ENCODE peak calls at places on chromosomes 4 and X, in five cellular contexts. C, Q, V, Z and M are unnamed samples.

GRCh38 chrX:123846598-123847038 is 13.2 kb upstream of the XIAP start:
- DNase-seq in C (no peak), Q (no peak), V (peak), Z (no peak), M (no peak)

GRCh38 chr4:87219648-87220093 is 747 bp downstream of the KLHL8 start:
- DNase-seq in C (peak), Q (peak), V (peak), Z (peak), M (peak)

GRCh38 chrX:56793533-56794320 is 64.7 kb downstream of the NBDY start:
- DNase-seq in C (no peak), Q (peak), V (no peak), Z (no peak), M (no peak)

GRCh38 chr4:35562831-35563230 is 681.5 kb downstream of the ARAP2 start:
- DNase-seq in C (no peak), Q (no peak), V (no peak), Z (no peak), M (no peak)

GRCh38 chrX:9339603-9340569 is 125.0 kb upstream of the TBL1X start:
- DNase-seq in C (no peak), Q (no peak), V (no peak), Z (peak), M (no peak)

GRCh38 chr4:181957088-181957487 is 286.1 kb upstream of the TENM3 start:
- DNase-seq in C (no peak), Q (no peak), V (no peak), Z (no peak), M (no peak)

GRCh38 chrX:7147431-7147977 is at the start of gene STS:
- DNase-seq in C (peak), Q (peak), V (no peak), Z (peak), M (peak)

GRCh38 chr4:123776267-123776666 is 379.7 kb downstream of the SPRY1 start:
- DNase-seq in C (no peak), Q (no peak), V (no peak), Z (no peak), M (no peak)

GRCh38 chr4:10701702-10702460 is 17.3 kb upstream of the CLNK start:
- DNase-seq in C (no peak), Q (no peak), V (no peak), Z (no peak), M (no peak)

GRCh38 chr4:1375051-1375721 is 28.2 kb downstream of the UVSSA start:
- DNase-seq in C (no peak), Q (no peak), V (no peak), Z (peak), M (no peak)

GRCh38 chr4:144504853-144505252 is 141.1 kb upstream of the HHIP start:
- DNase-seq in C (no peak), Q (no peak), V (no peak), Z (no peak), M (no peak)

GRCh38 chrX:17824980-17825379 is 36.1 kb downstream of the RAI2 start:
- DNase-seq in C (no peak), Q (no peak), V (no peak), Z (no peak), M (no peak)

GRCh38 chr4:1872918-1873269 is 1.7 kb downstream of the NSD2 start:
- DNase-seq in C (no peak), Q (no peak), V (no peak), Z (no peak), M (no peak)

GRCh38 chr4:3362431-3363287 is 69.8 kb downstream of the RGS12 start:
- DNase-seq in C (no peak), Q (no peak), V (no peak), Z (no peak), M (no peak)

GRCh38 chrX:132022115-132022862 is 813 bp upstream of the STK26 start:
- DNase-seq in C (no peak), Q (peak), V (peak), Z (no peak), M (no peak)

GRCh38 chrX:108584617-108585211 is 145.1 kb downstream of the COL4A5 start:
- DNase-seq in C (no peak), Q (no peak), V (peak), Z (no peak), M (no peak)

GRCh38 chr4:102828497-102828808 is 1.1 kb upstream of the UBE2D3 start:
- DNase-seq in C (no peak), Q (no peak), V (no peak), Z (no peak), M (no peak)

GRCh38 chr4:117783716-117784115 is 250.6 kb upstream of the NDST3 start:
- DNase-seq in C (no peak), Q (no peak), V (no peak), Z (no peak), M (no peak)

GRCh38 chr4:100493756-100494155 is 24.1 kb downstream of the EMCN start:
- DNase-seq in C (no peak), Q (no peak), V (no peak), Z (no peak), M (no peak)

GRCh38 chr4:7620086-7620813 is 185.5 kb upstream of the PSAPL1 start:
- DNase-seq in C (no peak), Q (no peak), V (no peak), Z (no peak), M (no peak)

GRCh38 chr4:15587649-15588048 is 67.5 kb downstream of the FBXL5 start:
- DNase-seq in C (no peak), Q (no peak), V (no peak), Z (no peak), M (no peak)

GRCh38 chr4:118190903-118191302 is 156.6 kb downstream of the NDST3 start:
- DNase-seq in C (no peak), Q (no peak), V (no peak), Z (no peak), M (no peak)

GRCh38 chrX:74925210-74926088 is at the start of gene NEXMIF:
- DNase-seq in C (no peak), Q (no peak), V (peak), Z (peak), M (peak)

GRCh38 chr4:71941001-71941400 is 90.8 kb upstream of the NPFFR2 start:
- DNase-seq in C (no peak), Q (no peak), V (peak), Z (no peak), M (no peak)

GRCh38 chrX:101171883-101172400 is 47.6 kb upstream of the DRP2 start:
- DNase-seq in C (no peak), Q (no peak), V (no peak), Z (no peak), M (no peak)

GRCh38 chr4:182575225-182575624 is 332.0 kb downstream of the TENM3 start:
- DNase-seq in C (no peak), Q (no peak), V (no peak), Z (no peak), M (no peak)

GRCh38 chrX:43860646-43861370 is 21.4 kb downstream of the MAOB start:
- DNase-seq in C (no peak), Q (no peak), V (peak), Z (no peak), M (no peak)

GRCh38 chr4:73707918-73708577 is 32.3 kb upstream of the CXCL8 start:
- DNase-seq in C (no peak), Q (no peak), V (peak), Z (peak), M (no peak)

GRCh38 chr4:11782859-11783258 is 354.2 kb upstream of the HS3ST1 start:
- DNase-seq in C (no peak), Q (no peak), V (no peak), Z (no peak), M (no peak)

GRCh38 chr4:3860061-3860912 is 94.1 kb downstream of the ADRA2C start:
- DNase-seq in C (no peak), Q (no peak), V (no peak), Z (no peak), M (no peak)

GRCh38 chr4:7214359-7214758 is 22.0 kb downstream of the SORCS2 start:
- DNase-seq in C (no peak), Q (no peak), V (no peak), Z (no peak), M (no peak)

GRCh38 chr4:158768577-158769174 is at the start of gene FNIP2:
- DNase-seq in C (peak), Q (peak), V (peak), Z (peak), M (peak)

GRCh38 chrX:23765868-23766267 is 17.1 kb upstream of the SAT1 start:
- DNase-seq in C (no peak), Q (no peak), V (no peak), Z (no peak), M (no peak)

GRCh38 chr4:114386637-114387233 is 211.9 kb upstream of the UGT8 start:
- DNase-seq in C (no peak), Q (no peak), V (peak), Z (no peak), M (no peak)

GRCh38 chr4:185096032-185096653 is 46.9 kb upstream of the SLC25A4 start:
- DNase-seq in C (no peak), Q (no peak), V (peak), Z (no peak), M (no peak)

GRCh38 chr4:133148690-133149363 is at the start of gene PCDH10:
- DNase-seq in C (no peak), Q (peak), V (peak), Z (peak), M (peak)

GRCh38 chr4:151711680-151712079 is 49.1 kb downstream of the GATB start:
- DNase-seq in C (no peak), Q (no peak), V (no peak), Z (no peak), M (no peak)

GRCh38 chr4:122329876-122330595 is 48.8 kb upstream of the ADAD1 start:
- DNase-seq in C (no peak), Q (no peak), V (no peak), Z (no peak), M (no peak)

GRCh38 chr4:41507292-41507933 is 30.5 kb upstream of the LIMCH1 start:
- DNase-seq in C (no peak), Q (no peak), V (peak), Z (no peak), M (no peak)

GRCh38 chr4:91681544-91681943 is 622.2 kb upstream of the GRID2 start:
- DNase-seq in C (no peak), Q (no peak), V (no peak), Z (no peak), M (no peak)

GRCh38 chrX:29935455-29935854 is 279.9 kb upstream of the MAGEB2 start:
- DNase-seq in C (no peak), Q (no peak), V (no peak), Z (no peak), M (no peak)

GRCh38 chrX:29941292-29941691 is 274.1 kb upstream of the MAGEB2 start:
- DNase-seq in C (no peak), Q (no peak), V (no peak), Z (no peak), M (no peak)

GRCh38 chrX:29940750-29941149 is 274.6 kb upstream of the MAGEB2 start:
- DNase-seq in C (no peak), Q (no peak), V (no peak), Z (no peak), M (no peak)
- TF ChIP-seq CTCF in C (no peak), Q (peak), V (no peak), Z (no peak), M (no peak)

GRCh38 chr4:57628004-57628403 is 517.8 kb upstream of the IGFBP7 start:
- DNase-seq in C (no peak), Q (no peak), V (no peak), Z (no peak), M (no peak)
- TF ChIP-seq CTCF in C (no peak), Q (no peak), V (no peak), Z (no peak), M (no peak)

GRCh38 chrX:118596428-118596827 is 100.8 kb downstream of the DOCK11 start:
- DNase-seq in C (no peak), Q (no peak), V (no peak), Z (no peak), M (no peak)
- TF ChIP-seq CTCF in C (no peak), Q (no peak), V (no peak), Z (no peak), M (no peak)

GRCh38 chrX:50448565-50448964 is 22.1 kb downstream of the DGKK start:
- DNase-seq in C (no peak), Q (no peak), V (peak), Z (no peak), M (no peak)
- TF ChIP-seq CTCF in C (no peak), Q (no peak), V (no peak), Z (no peak), M (no peak)

GRCh38 chr4:40283968-40284367 is 51.2 kb upstream of the CHRNA9 start:
- DNase-seq in C (peak), Q (no peak), V (peak), Z (no peak), M (no peak)
- TF ChIP-seq CTCF in C (peak), Q (no peak), V (no peak), Z (no peak), M (no peak)